ENCODE peak calls at places on chromosomes 1 and 21, in five cellular contexts. P, D, F, Z and N are unnamed samples.

GRCh38 chr1:78843111-78843908 is 163.2 kb downstream of the ADGRL4 start:
- DNase-seq in Z (no peak), F (no peak), P (no peak), D (peak; percentile 66), N (peak; percentile 25)

GRCh38 chr1:53473463-53473862 is 14.3 kb downstream of the DMRTB1 start:
- DNase-seq in D (peak; percentile 28), P (peak; percentile 4), Z (no peak), F (no peak), N (no peak)

GRCh38 chr21:43880111-43880985 is 15.3 kb downstream of the AGPAT3 start:
- DNase-seq in P (no peak), F (no peak), Z (peak; percentile 32), D (no peak), N (no peak)

GRCh38 chr1:156019946-156020292 is 832 bp downstream of the SSR2 start:
- DNase-seq in F (no peak), D (no peak), P (no peak), Z (no peak), N (no peak)

GRCh38 chr21:44706026-44706705 is 5.2 kb downstream of the TSPEAR start:
- DNase-seq in D (no peak), P (no peak), F (no peak), Z (no peak), N (no peak)

GRCh38 chr1:99665212-99665611 is 19.3 kb downstream of the PALMD start:
- DNase-seq in F (no peak), P (no peak), D (no peak), Z (no peak), N (no peak)

GRCh38 chr1:5720936-5721335 is 271.3 kb downstream of the NPHP4 start:
- DNase-seq in F (no peak), D (no peak), Z (no peak), P (no peak), N (no peak)

GRCh38 chr1:10868599-10868965 is 72.1 kb upstream of the CASZ1 start:
- DNase-seq in P (no peak), Z (no peak), F (no peak), D (no peak), N (no peak)

GRCh38 chr1:205271745-205272144 is 44.0 kb downstream of the TMCC2 start:
- DNase-seq in D (no peak), P (no peak), Z (no peak), F (no peak), N (no peak)

GRCh38 chr1:15417365-15417934 is 7.8 kb downstream of the EFHD2 start:
- DNase-seq in D (peak; percentile 52), F (no peak), P (peak; percentile 62), Z (peak; percentile 93), N (peak; percentile 73)

GRCh38 chr1:156877433-156877832 is 16.1 kb upstream of the PEAR1 start:
- DNase-seq in Z (no peak), P (no peak), F (no peak), D (no peak), N (no peak)

GRCh38 chr1:212683357-212683722 is 16.3 kb downstream of the BATF3 start:
- DNase-seq in Z (no peak), P (no peak), D (no peak), F (no peak), N (no peak)

GRCh38 chr1:197423006-197423405 is 155.0 kb downstream of the CRB1 start:
- DNase-seq in D (peak; percentile 91), Z (no peak), F (no peak), P (no peak), N (no peak)

GRCh38 chr1:201166964-201167624 is 12.8 kb upstream of the TMEM9 start:
- DNase-seq in F (no peak), Z (no peak), D (no peak), P (no peak), N (no peak)

GRCh38 chr1:232923739-232924386 is 26.5 kb upstream of the NTPCR start:
- DNase-seq in F (no peak), Z (peak; percentile 89), D (no peak), P (peak; percentile 63), N (no peak)

GRCh38 chr1:227896710-227897655 is 50.7 kb downstream of the WNT9A start:
- DNase-seq in Z (no peak), F (no peak), P (no peak), D (no peak), N (no peak)